ENCODE peak calls at places on chromosomes 4 and X, in five cellular contexts. X is stimulated activated CD8-positive, alpha-beta memory T cell treated with anti-CD3 and anti-CD28 coated beads, Interleukin-7, amount 100 ng/mL, for 4 hours; L is choroid plexus epithelial cell; Z is colonic mucosa; C is Caco-2. I is an unnamed sample.

GRCh38 chrX:82320554-82320953 is 1118.7 kb downstream of the SH3BGRL start:
- DNase-seq in X (no peak), L (no peak), Z (no peak), C (no peak), I (no peak)

GRCh38 chr4:6674500-6675149 is 19.1 kb upstream of the S100P start:
- DNase-seq in X (peak), L (peak), Z (peak), C (peak), I (peak)

GRCh38 chr4:17027495-17027894 is 129.1 kb upstream of the LDB2 start:
- DNase-seq in X (no peak), L (peak), Z (no peak), C (no peak), I (no peak)

GRCh38 chr4:148786699-148787098 is 344.5 kb upstream of the NR3C2 start:
- DNase-seq in X (no peak), L (no peak), Z (peak), C (no peak), I (no peak)

GRCh38 chr4:122958505-122958904 is 36.1 kb upstream of the NUDT6 start:
- DNase-seq in X (no peak), L (no peak), Z (no peak), C (no peak), I (no peak)

GRCh38 chr4:84126061-84126787 is 372.9 kb downstream of the NKX6-1 start:
- DNase-seq in X (no peak), L (no peak), Z (no peak), C (no peak), I (no peak)

GRCh38 chr4:142547974-142548373 is 298.1 kb downstream of the INPP4B start:
- DNase-seq in X (no peak), L (no peak), Z (no peak), C (no peak), I (no peak)

GRCh38 chrX:31215277-31215815 is 143.5 kb upstream of the FTHL17 start:
- DNase-seq in X (no peak), L (no peak), Z (no peak), C (no peak), I (no peak)

GRCh38 chr4:80033581-80033980 is 39.4 kb downstream of the ANTXR2 start:
- DNase-seq in X (no peak), L (no peak), Z (no peak), C (no peak), I (no peak)

GRCh38 chrX:69179380-69179911 is 14.2 kb upstream of the PJA1 start:
- DNase-seq in X (no peak), L (no peak), Z (no peak), C (no peak), I (no peak)

GRCh38 chr4:138437263-138437851 is 195.2 kb upstream of the SLC7A11 start:
- DNase-seq in X (no peak), L (no peak), Z (no peak), C (no peak), I (no peak)

GRCh38 chr4:110046588-110047049 is 133.9 kb downstream of the EGF start:
- DNase-seq in X (no peak), L (peak), Z (no peak), C (no peak), I (no peak)